ENCODE peak calls at places on chromosomes 1 and 21, in six cellular contexts. J is uterus, O is esophagus squamous epithelium, I is fibroblast of lung, Z is astrocyte, T is IMR-90. P is an unnamed sample. For H3K9me3, the result is how much of the 10 kb centered on the place peaks cover.

GRCh38 chr1:184260382-184260781 is 126.4 kb upstream of the C1orf21 start:
- DNase-seq in J (no peak), O (no peak), I (peak), Z (peak), T (peak), P (peak)

GRCh38 chr1:36807262-36807661 is 227.1 kb downstream of the GRIK3 start:
- DNase-seq in J (no peak), O (no peak), I (no peak), Z (no peak), T (no peak), P (no peak)

GRCh38 chr1:240337795-240338194 is 246.1 kb downstream of the FMN2 start:
- DNase-seq in J (no peak), O (no peak), I (peak), Z (peak), T (peak), P (peak)

GRCh38 chr1:204018460-204018859 is 54.5 kb upstream of the SOX13 start:
- DNase-seq in J (no peak), O (no peak), I (no peak), Z (no peak), T (no peak), P (no peak)

GRCh38 chr1:58156801-58157200 is 389.7 kb downstream of the OMA1 start:
- DNase-seq in J (no peak), O (no peak), I (no peak), Z (no peak), T (no peak), P (no peak)

GRCh38 chr1:17539202-17539525 is 334 bp upstream of the ARHGEF10L start:
- DNase-seq in J (peak), O (no peak), I (no peak), Z (no peak), T (no peak), P (no peak)

GRCh38 chr21:35854281-35854680 is 206.0 kb downstream of the SETD4 start:
- DNase-seq in J (no peak), O (no peak), I (no peak), Z (no peak), T (no peak), P (no peak)

GRCh38 chr1:224433041-224433670 is 1.4 kb downstream of the WDR26 start:
- DNase-seq in J (peak), O (no peak), I (no peak), Z (no peak), T (no peak), P (peak)

GRCh38 chr21:39720126-39720778 is 24.7 kb upstream of the IGSF5 start:
- DNase-seq in J (no peak), O (no peak), I (no peak), Z (no peak), T (no peak), P (peak)

GRCh38 chr1:221030121-221030649 is 150.9 kb downstream of the HLX start:
- DNase-seq in J (no peak), O (no peak), I (no peak), Z (no peak), T (peak), P (no peak)

GRCh38 chr1:247966520-247967204 is 1.6 kb downstream of the OR2AK2 start:
- DNase-seq in J (no peak), O (no peak), I (no peak), Z (no peak), T (no peak), P (no peak)
- H3K9me3 ChIP-seq in J (under half), O (under half), I (under half), Z (under half), T (under half), P (under half)

DNA sequence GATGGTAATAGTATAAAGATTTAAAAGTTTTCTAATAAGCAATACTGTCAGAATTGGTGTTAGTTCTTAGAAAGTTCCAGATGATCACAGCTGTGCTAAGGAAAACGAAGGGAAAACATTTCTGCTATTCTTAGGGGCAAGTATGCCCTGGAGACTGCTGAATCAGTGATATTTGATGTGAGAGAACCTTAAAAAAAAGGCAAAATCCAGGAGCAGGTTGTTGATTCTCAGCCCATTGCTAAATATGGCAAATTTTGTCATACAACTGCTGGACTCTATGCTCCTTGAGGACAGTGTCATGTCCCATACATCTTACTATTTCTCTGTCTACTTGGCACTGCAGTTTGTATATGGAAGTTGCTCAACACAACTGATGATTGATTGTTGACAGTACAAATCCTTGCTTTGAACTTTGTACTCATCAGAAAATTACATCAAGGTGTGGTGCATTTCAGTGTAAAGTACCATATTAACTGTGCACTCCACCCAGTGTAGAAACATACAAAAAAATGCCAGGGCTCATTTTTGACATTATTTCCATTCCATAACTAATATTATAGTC is 10.9 kb downstream of the CRCT1 start:
- DNase-seq in J (no peak), O (no peak), I (no peak), Z (no peak), T (no peak), P (no peak)
- H3K9me3 ChIP-seq in J (under half), O (under half), I (under half), Z (under half), T (under half), P (under half)

DNA sequence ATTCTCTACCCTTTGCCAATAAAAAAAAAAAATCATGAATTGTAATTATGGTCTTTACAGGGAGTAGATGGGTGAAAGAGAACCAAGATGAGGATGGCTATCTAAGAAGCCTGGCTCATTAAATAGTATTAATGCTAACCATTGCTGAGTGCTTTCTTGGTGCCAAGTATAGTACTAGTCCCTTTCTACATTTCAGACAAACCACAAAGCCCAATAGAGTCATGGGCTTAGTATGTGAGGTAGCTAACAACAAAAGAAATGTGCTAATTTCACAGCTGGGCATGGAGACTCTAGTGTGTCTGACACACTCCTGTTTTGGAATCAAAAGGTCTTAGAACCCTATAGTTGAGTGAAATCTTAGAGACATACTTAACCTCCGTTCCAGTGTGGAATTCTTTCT is 84.5 kb upstream of the ESRRG start:
- DNase-seq in J (no peak), O (no peak), I (no peak), Z (peak), T (peak), P (no peak)
- H3K9me3 ChIP-seq in J (under half), O (under half), I (under half), Z (under half), T (under half), P (under half)

GRCh38 chr1:33488624-33489023 is 16.2 kb downstream of the ZSCAN20 start:
- DNase-seq in J (no peak), O (no peak), I (no peak), Z (no peak), T (no peak), P (no peak)
- H3K9me3 ChIP-seq in J (under half), O (under half), I (under half), Z (under half), T (under half), P (under half)

GRCh38 chr21:7953058-7953457 is 2568.3 kb upstream of the TPTE start:
- DNase-seq in J (no peak), O (no peak), I (no peak), Z (no peak), T (no peak), P (no peak)

GRCh38 chr21:7951854-7952519 is 2569.4 kb upstream of the TPTE start:
- DNase-seq in J (no peak), O (no peak), I (no peak), Z (no peak), T (no peak), P (no peak)

GRCh38 chr21:7952648-7953047 is 2568.7 kb upstream of the TPTE start:
- DNase-seq in J (no peak), O (no peak), I (no peak), Z (no peak), T (no peak), P (no peak)

DNA sequence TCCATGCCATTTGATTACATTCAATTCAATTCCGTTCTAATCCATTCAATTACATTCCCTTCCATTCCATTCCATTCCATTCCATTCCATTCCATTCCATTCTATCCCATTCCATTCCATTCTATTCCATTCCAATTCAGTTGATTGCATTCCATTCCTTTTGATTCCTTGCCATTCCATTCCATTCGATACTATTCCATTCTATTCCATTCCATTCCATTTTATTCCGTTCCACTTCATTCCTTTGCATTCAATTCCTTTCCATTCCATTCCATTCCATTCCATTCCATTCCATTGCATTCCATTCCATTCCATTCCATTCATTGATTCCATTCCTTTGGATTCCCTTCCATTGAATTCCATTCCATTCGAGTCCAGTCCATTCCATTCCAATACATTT is 2574.0 kb upstream of the TPTE start:
- DNase-seq in J (no peak), O (no peak), I (no peak), Z (no peak), T (no peak), P (no peak)
- H3K9me3 ChIP-seq in J (under half), O (half or more), I (under half), Z (half or more), T (half or more), P (half or more)

GRCh38 chr1:116988908-116989307 is 12.7 kb upstream of the CD101 start:
- DNase-seq in J (no peak), O (no peak), I (no peak), Z (peak), T (no peak), P (no peak)
- H3K9me3 ChIP-seq in J (under half), O (under half), I (under half), Z (under half), T (under half), P (under half)